ENCODE peak calls at places on chromosomes 7 and 10, in eight cellular contexts. F, L, X, B, J, O, Z and S are unnamed samples.

GRCh38 chr10:46250481-46250880 is 36.3 kb upstream of the ANTXRL start:
- DNase-seq in B (no peak), O (peak), L (no peak), X (no peak), Z (no peak), F (no peak), J (no peak), S (no peak)

GRCh38 chr10:100749059-100749308 is 3.6 kb downstream of the PAX2 start:
- DNase-seq in B (no peak), O (no peak), L (no peak), J (no peak), X (no peak), Z (no peak), F (no peak), S (no peak)

GRCh38 chr10:96683710-96684109 is 36.6 kb downstream of the PIK3AP1 start:
- DNase-seq in J (no peak), Z (no peak), L (no peak), X (no peak), F (no peak), B (no peak), O (no peak), S (no peak)

GRCh38 chr10:102674566-102674965 is 30.3 kb downstream of the TRIM8 start:
- DNase-seq in B (no peak), Z (no peak), L (no peak), O (no peak), F (no peak), X (no peak), J (no peak), S (no peak)

GRCh38 chr10:50224330-50224952 is 26.9 kb downstream of the ASAH2 start:
- DNase-seq in O (no peak), Z (peak), F (peak), J (peak), X (peak), L (peak), B (peak), S (peak)

GRCh38 chr10:30028452-30029045 is 30.8 kb downstream of the JCAD start:
- DNase-seq in L (no peak), Z (no peak), O (no peak), F (no peak), J (no peak), X (no peak), B (no peak), S (no peak)

GRCh38 chr7:18927134-18927533 is 190.3 kb downstream of the TWIST1 start:
- DNase-seq in X (no peak), Z (peak), F (no peak), L (peak), J (peak), O (no peak), B (no peak), S (no peak)

GRCh38 chr10:124660404-124661125 is 83.6 kb downstream of the FAM53B start:
- DNase-seq in L (no peak), B (no peak), Z (no peak), J (no peak), O (no peak), F (no peak), X (no peak), S (no peak)

GRCh38 chr10:76301950-76302349 is 870.5 kb downstream of the LRMDA start:
- DNase-seq in L (peak), Z (no peak), O (no peak), F (no peak), J (no peak), X (no peak), B (no peak), S (no peak)

GRCh38 chr7:91396-92158 is 100.8 kb upstream of the FAM20C start:
- DNase-seq in B (no peak), F (no peak), L (no peak), Z (no peak), J (no peak), X (no peak), O (no peak), S (no peak)

GRCh38 chr7:107998150-107998549 is 4.8 kb downstream of the LAMB1 start:
- DNase-seq in X (no peak), J (no peak), O (no peak), B (no peak), F (no peak), L (no peak), Z (no peak), S (no peak)

GRCh38 chr7:32298403-32299132 is 191.6 kb downstream of the LSM5 start:
- DNase-seq in L (no peak), Z (no peak), X (no peak), O (no peak), B (peak), F (no peak), J (no peak), S (no peak)

GRCh38 chr7:96304573-96304972 is 17.3 kb downstream of the SLC25A13 start:
- DNase-seq in O (no peak), L (peak), X (no peak), F (no peak), Z (no peak), J (no peak), B (no peak), S (no peak)

GRCh38 chr10:93039721-93040120 is 20.9 kb upstream of the CYP26C1 start:
- DNase-seq in F (peak), B (peak), L (peak), J (peak), X (no peak), O (no peak), Z (peak), S (peak)

GRCh38 chr7:133645870-133646492 is 393.1 kb downstream of the EXOC4 start:
- DNase-seq in O (no peak), X (no peak), L (peak), Z (no peak), J (no peak), B (no peak), F (no peak), S (no peak)

GRCh38 chr7:133646493-133647154 is 393.7 kb downstream of the EXOC4 start:
- DNase-seq in J (no peak), F (no peak), O (no peak), Z (no peak), L (no peak), X (no peak), B (no peak), S (no peak)

GRCh38 chr7:133642907-133643306 is 390.0 kb downstream of the EXOC4 start:
- DNase-seq in J (no peak), F (no peak), B (no peak), X (no peak), L (no peak), Z (no peak), O (no peak), S (no peak)

GRCh38 chr7:133638835-133639234 is 386.0 kb downstream of the EXOC4 start:
- DNase-seq in F (no peak), X (no peak), Z (no peak), B (no peak), L (no peak), O (no peak), J (no peak), S (no peak)

GRCh38 chr7:133641436-133641835 is 388.6 kb downstream of the EXOC4 start:
- DNase-seq in B (no peak), O (no peak), X (no peak), J (no peak), F (no peak), L (no peak), Z (no peak), S (no peak)
- TF ChIP-seq CTCF in B (no peak), O (no peak), X (no peak), J (no peak), F (no peak), L (no peak), Z (no peak), S (no peak)

DNA sequence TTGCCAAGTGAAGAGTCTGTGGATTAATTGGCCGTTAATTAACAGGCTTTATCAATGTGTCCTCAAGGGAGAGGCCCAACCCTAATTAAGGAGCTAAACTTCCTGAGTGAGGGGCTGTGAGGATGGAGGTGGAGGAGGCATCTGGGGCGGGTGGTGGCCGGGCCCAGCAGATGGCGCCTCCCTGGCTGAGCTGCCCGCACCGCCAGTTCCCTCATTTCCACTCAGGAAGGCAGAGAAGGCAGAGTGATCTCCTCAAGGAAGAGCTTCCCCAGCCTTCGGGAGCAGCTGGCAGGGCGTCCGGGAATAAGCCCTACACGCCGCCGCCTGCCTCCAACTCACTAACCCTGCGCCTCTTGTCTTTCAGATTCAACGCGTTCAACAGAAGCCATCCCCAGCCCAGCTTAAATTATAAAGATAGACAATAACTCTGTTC is 112.2 kb downstream of the CYTH3 start:
- DNase-seq in F (no peak), X (peak), B (peak), L (peak), O (peak), J (peak), Z (peak), S (no peak)
- TF ChIP-seq CTCF in F (no peak), X (no peak), B (peak), L (peak), O (no peak), J (peak), Z (peak), S (peak)

GRCh38 chr10:55287346-55287745 is 486.3 kb upstream of the PCDH15 start:
- DNase-seq in F (no peak), X (no peak), L (no peak), J (no peak), B (no peak), O (no peak), Z (no peak), S (no peak)
- TF ChIP-seq CTCF in F (no peak), X (no peak), L (no peak), J (peak), B (no peak), O (no peak), Z (no peak), S (no peak)

DNA sequence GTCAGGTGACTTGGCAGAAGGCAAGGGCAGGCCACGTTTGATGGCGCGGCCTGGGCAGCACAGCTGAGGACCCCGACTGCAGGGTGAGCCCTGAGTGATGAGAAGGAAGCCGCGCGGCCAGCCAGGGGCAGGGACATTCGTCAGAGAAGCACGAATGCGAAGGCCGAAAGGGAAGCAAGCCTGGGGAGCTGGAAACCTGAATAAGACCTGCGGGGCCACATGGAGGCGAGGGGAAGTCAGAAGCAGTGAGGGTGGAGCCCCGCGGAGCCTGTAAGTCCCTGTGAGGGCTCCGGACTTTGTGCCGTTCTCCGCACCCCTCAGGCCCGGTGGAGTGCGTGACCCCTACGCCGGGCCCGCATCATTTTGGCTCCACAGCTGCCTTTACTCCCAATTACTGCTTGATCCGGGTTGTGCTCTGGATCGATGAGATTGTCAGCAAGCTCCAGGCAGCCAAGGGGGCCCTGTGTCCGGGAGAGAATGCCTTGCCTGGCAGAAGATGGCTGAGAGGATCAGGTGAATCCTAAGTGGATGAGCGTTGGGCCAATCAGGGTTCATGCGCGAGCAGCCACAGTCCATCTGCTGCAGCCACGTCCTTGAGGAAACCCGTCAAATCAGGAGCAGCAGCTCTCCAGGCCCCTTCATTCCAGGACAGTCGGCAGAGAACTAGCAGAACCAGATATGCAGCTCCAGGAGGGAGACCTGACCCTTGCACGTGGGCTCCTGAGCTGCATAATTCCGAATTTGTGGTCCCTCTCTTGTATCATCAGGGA is 293.3 kb upstream of the SHH start:
- DNase-seq in F (no peak), O (no peak), B (no peak), X (no peak), J (no peak), Z (no peak), L (no peak), S (no peak)
- TF ChIP-seq CTCF in F (no peak), O (no peak), B (no peak), X (no peak), J (no peak), Z (no peak), L (no peak), S (no peak)

GRCh38 chr7:112422842-112423496 is 27.3 kb upstream of the IFRD1 start:
- DNase-seq in B (peak), X (peak), Z (peak), O (peak), F (no peak), L (peak), J (peak), S (peak)

GRCh38 chr7:112423987-112424386 is 26.3 kb upstream of the IFRD1 start:
- DNase-seq in L (no peak), B (no peak), O (no peak), F (no peak), J (no peak), X (no peak), Z (no peak), S (no peak)

GRCh38 chr7:112419543-112420130 is 30.6 kb upstream of the IFRD1 start:
- DNase-seq in L (no peak), B (no peak), X (no peak), Z (no peak), J (no peak), O (no peak), F (no peak), S (no peak)

GRCh38 chr7:112420236-112420945 is 29.9 kb upstream of the IFRD1 start:
- DNase-seq in L (peak), J (no peak), B (no peak), Z (no peak), X (no peak), F (no peak), O (no peak), S (no peak)

DNA sequence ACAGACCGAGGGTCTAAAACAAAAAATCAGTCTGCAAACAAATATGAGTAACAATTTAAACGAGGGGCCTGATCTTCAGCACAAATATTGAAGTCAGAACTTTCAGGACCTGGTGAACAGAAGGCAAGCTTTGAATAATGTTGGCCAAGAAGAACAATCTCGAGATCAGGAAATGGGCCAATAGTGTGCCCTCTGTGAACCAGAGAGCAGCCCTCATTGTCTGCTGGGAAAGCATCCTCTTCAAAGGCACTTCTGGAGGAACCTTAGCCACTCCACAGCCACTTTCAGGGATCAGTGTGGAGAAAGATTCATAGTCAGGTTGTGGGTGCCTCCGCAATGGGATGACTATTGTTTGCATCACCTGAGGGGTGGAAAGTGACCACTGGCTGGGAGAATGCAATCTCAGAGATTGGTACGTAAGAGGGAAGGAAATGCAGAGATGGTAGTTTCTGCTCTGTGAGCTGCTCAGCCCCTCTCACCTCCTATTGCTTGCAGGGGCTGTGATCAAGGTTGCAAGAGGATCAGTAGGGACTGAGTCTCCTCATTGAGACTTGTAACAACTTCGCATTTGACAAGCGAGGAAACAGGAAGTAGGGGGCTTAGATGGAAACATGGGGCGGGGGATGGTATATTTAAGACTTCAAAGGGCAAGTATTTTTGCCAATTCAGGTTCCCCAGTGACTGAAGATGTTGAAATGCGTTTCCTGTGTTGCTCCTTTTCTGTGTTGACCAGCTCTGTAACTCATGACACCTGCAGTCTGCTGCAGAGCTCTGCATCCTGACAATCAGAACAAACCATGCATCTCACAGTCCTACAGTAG is 28.4 kb upstream of the IFRD1 start:
- DNase-seq in O (no peak), B (peak), L (peak), X (no peak), Z (no peak), J (no peak), F (no peak), S (peak)
- TF ChIP-seq CTCF in O (no peak), B (no peak), L (no peak), X (no peak), Z (no peak), J (no peak), F (no peak), S (no peak)

DNA sequence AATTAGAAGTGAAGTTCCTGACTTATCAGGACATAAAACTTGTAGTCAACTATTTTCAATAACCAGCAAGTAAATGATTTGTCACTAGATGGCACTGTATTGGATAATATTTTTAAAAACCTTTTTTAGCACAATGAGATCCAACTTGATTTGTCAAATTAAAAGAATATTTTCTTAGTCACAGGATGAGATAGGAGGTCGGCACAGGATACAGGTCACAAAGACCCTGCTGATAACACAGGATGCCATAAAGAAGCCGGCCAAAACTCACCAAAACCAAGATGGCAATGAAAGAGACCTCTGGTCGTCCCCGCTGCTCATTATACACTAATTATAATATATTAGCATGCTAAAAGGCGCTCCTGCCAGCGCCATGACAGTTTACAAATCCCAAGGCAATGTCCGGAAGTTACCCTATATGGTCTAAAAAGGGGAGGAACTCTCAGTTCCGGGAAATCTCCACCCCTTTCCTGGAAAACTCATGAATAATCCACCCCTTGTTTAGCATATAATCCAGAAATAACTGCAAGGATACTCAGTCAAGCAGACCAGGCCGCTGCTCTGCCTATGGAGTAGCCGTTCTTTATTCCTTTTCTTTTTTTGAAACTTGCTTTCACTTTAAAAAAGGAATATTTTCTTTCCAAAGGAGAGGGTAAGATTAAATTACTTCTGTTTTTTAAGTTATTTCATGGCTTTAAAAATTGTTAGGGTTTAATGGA is 255.7 kb upstream of the MKLN1 start:
- DNase-seq in Z (no peak), F (no peak), B (peak), O (no peak), L (peak), J (peak), X (peak), S (peak)
- TF ChIP-seq CTCF in Z (peak), F (peak), B (peak), O (no peak), L (peak), J (peak), X (peak), S (peak)

GRCh38 chr10:123621492-123621891 is 44.7 kb upstream of the GPR26 start:
- DNase-seq in F (no peak), O (no peak), L (no peak), B (no peak), J (no peak), X (no peak), Z (no peak), S (no peak)

GRCh38 chr10:123620621-123621020 is 45.5 kb upstream of the GPR26 start:
- DNase-seq in J (no peak), Z (no peak), F (no peak), L (no peak), X (no peak), O (no peak), B (no peak), S (no peak)

GRCh38 chr10:123624086-123624485 is 42.1 kb upstream of the GPR26 start:
- DNase-seq in X (no peak), F (no peak), O (no peak), B (no peak), Z (no peak), J (no peak), L (no peak), S (no peak)

GRCh38 chr10:123622381-123622780 is 43.8 kb upstream of the GPR26 start:
- DNase-seq in B (no peak), J (no peak), O (no peak), L (peak), X (no peak), Z (peak), F (no peak), S (no peak)

GRCh38 chr10:123621910-123622309 is 44.2 kb upstream of the GPR26 start:
- DNase-seq in Z (peak), B (no peak), F (no peak), J (no peak), X (no peak), L (no peak), O (no peak), S (no peak)
- TF ChIP-seq CTCF in Z (no peak), B (no peak), F (no peak), J (no peak), X (no peak), L (no peak), O (no peak), S (no peak)

GRCh38 chr7:77798394-77799077 is at the start of the genes PHTF2 and TMEM60:
- DNase-seq in X (peak), J (peak), L (peak), Z (peak), B (peak), O (peak), F (peak), S (peak)
- TF ChIP-seq CTCF in X (no peak), J (peak), L (peak), Z (peak), B (peak), O (no peak), F (peak), S (peak)